ENCODE peak calls at places on chromosome 10, in six cellular contexts. U is adrenal gland, L is right lobe of liver, Q is H1, R is stomach, P is testis. W is an unnamed sample.

GRCh38 chr10:123999261-123999660 is 94.1 kb downstream of the CHST15 start:
- DNase-seq in U (peak; percentile 44), L (no peak), Q (no peak), R (no peak), P (no peak), W (no peak)

GRCh38 chr10:91614254-91614624 is 18.6 kb downstream of the PPP1R3C start:
- DNase-seq in U (no peak), L (no peak), Q (no peak), R (no peak), P (no peak), W (no peak)

GRCh38 chr10:59271160-59271559 is 91.2 kb downstream of the FAM13C start:
- DNase-seq in U (no peak), L (no peak), Q (no peak), R (no peak), P (no peak), W (no peak)

GRCh38 chr10:104445359-104445758 is 91.7 kb downstream of the CFAP58 start:
- DNase-seq in U (no peak), L (no peak), Q (no peak), R (no peak), P (no peak), W (no peak)

GRCh38 chr10:102555781-102556328 is 52.1 kb downstream of the SUFU start:
- DNase-seq in U (peak; percentile 71), L (no peak), Q (no peak), R (no peak), P (no peak), W (peak; percentile 12)

GRCh38 chr10:51273572-51273971 is 199.3 kb downstream of the PRKG1 start:
- DNase-seq in U (no peak), L (no peak), Q (no peak), R (no peak), P (no peak), W (no peak)

GRCh38 chr10:19788075-19788686 is 28.1 kb upstream of the PLXDC2 start:
- DNase-seq in U (peak; percentile 73), L (no peak), Q (no peak), R (no peak), P (peak; percentile 76), W (no peak)

GRCh38 chr10:12391191-12391590 is 41.8 kb downstream of the CAMK1D start:
- DNase-seq in U (peak; percentile 30), L (no peak), Q (no peak), R (no peak), P (no peak), W (no peak)

GRCh38 chr10:129483427-129484010 is 16.5 kb downstream of the MGMT start:
- DNase-seq in U (no peak), L (no peak), Q (no peak), R (no peak), P (no peak), W (no peak)

GRCh38 chr10:58570307-58570723 is 57.6 kb downstream of the BICC1 start:
- DNase-seq in U (no peak), L (peak; percentile 35), Q (no peak), R (no peak), P (no peak), W (no peak)

GRCh38 chr10:91313-91712 is 42.2 kb upstream of the TUBB8 start:
- DNase-seq in U (no peak), L (no peak), Q (no peak), R (no peak), P (no peak), W (no peak)

GRCh38 chr10:82888809-82889455 is 1013.9 kb downstream of the NRG3 start:
- DNase-seq in U (no peak), L (no peak), Q (peak; percentile 27), R (no peak), P (no peak), W (no peak)

GRCh38 chr10:29392376-29393021 is 103.6 kb downstream of the LYZL1 start:
- DNase-seq in U (peak; percentile 77), L (no peak), Q (no peak), R (peak; percentile 40), P (peak; percentile 64), W (peak; percentile 42)

GRCh38 chr10:115710136-115710535 is 562.9 kb downstream of the GFRA1 start:
- DNase-seq in U (no peak), L (no peak), Q (no peak), R (no peak), P (no peak), W (no peak)

GRCh38 chr10:124104011-124104627 is 10.7 kb upstream of the CHST15 start:
- DNase-seq in U (no peak), L (no peak), Q (no peak), R (no peak), P (no peak), W (no peak)

GRCh38 chr10:124521429-124521871 is 59.8 kb downstream of the LHPP start:
- DNase-seq in U (peak; percentile 94), L (peak; percentile 78), Q (no peak), R (no peak), P (peak; percentile 75), W (no peak)

GRCh38 chr10:123998197-123999141 is 94.9 kb downstream of the CHST15 start:
- DNase-seq in U (peak; percentile 51), L (peak; percentile 35), Q (no peak), R (no peak), P (no peak), W (no peak)

GRCh38 chr10:93608421-93608820 is 3.9 kb upstream of the PDE6C start:
- DNase-seq in U (no peak), L (no peak), Q (no peak), R (no peak), P (no peak), W (no peak)

GRCh38 chr10:109823196-109823595 is 100.1 kb downstream of the XPNPEP1 start:
- DNase-seq in U (no peak), L (no peak), Q (no peak), R (no peak), P (no peak), W (no peak)

GRCh38 chr10:36634916-36635315 is 490.5 kb upstream of the ANKRD30A start:
- DNase-seq in U (no peak), L (no peak), Q (no peak), R (no peak), P (no peak), W (no peak)

GRCh38 chr10:102113261-102113955 is 6.8 kb downstream of the LDB1 start:
- DNase-seq in U (no peak), L (no peak), Q (no peak), R (no peak), P (no peak), W (no peak)

GRCh38 chr10:125137601-125138438 is 22.5 kb downstream of the CTBP2 start:
- DNase-seq in U (no peak), L (no peak), Q (no peak), R (peak; percentile 84), P (no peak), W (no peak)

GRCh38 chr10:87842220-87842641 is 21.1 kb downstream of the KLLN start:
- DNase-seq in U (no peak), L (no peak), Q (no peak), R (peak; percentile 40), P (no peak), W (no peak)

GRCh38 chr10:70222340-70222794 is 10.9 kb downstream of the PPA1 start:
- DNase-seq in U (no peak), L (no peak), Q (no peak), R (no peak), P (no peak), W (no peak)

GRCh38 chr10:27944005-27944404 is 54.9 kb downstream of the ODAD2 start:
- DNase-seq in U (no peak), L (no peak), Q (no peak), R (no peak), P (no peak), W (no peak)

GRCh38 chr10:97632949-97633884 is at the start of gene MORN4:
- DNase-seq in U (peak; percentile 97), L (peak; percentile 92), Q (peak; percentile 69), R (peak; percentile 93), P (peak; percentile 96), W (peak; percentile 94)
- TF ChIP-seq POLR2A in U (no peak), L (no peak), Q (peak; percentile 40), R (no peak), P (no peak), W (no peak)

GRCh38 chr10:17663450-17663849 is 19.5 kb downstream of the STAM start:
- DNase-seq in U (no peak), L (no peak), Q (no peak), R (no peak), P (no peak), W (no peak)
- H3K4me1 ChIP-seq in U (peaks cover 20% of the 10 kb centered on the region), L (no peaks in the 10 kb centered on the region), Q (no peaks in the 10 kb centered on the region), R (peaks cover 13% of the 10 kb centered on the region), P (no peaks in the 10 kb centered on the region), W (peaks cover 3% of the 10 kb centered on the region)

DNA sequence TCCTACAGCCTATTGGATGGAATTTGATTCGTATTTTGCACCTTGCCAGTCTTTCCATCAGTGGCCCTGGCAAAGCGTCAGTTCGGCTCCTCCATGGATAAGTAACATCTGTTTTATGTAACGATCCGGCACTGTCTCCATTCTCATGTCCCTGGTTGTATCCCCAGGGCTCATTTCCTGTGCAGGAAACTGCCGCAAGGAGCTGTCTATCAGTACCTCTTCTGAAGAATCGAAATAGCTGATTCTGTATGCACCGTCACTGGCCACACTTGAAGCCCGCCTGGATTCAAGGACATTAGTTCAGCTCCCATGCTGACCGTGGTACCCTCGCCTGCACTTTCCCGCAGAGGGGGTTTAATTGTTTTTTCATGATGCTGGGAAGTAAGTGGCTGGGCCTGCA is 53.1 kb upstream of the NPS start:
- DNase-seq in U (no peak), L (no peak), Q (no peak), R (no peak), P (no peak), W (no peak)
- H3K27ac ChIP-seq in U (no peak overlapping the region), L (no peak overlapping the region), Q (no peak overlapping the region), R (no peak overlapping the region), P (no peak overlapping the region), W (no peak overlapping the region)

GRCh38 chr10:35126062-35126529 is 550 bp upstream of the CREM start:
- DNase-seq in U (peak; percentile 65), L (no peak), Q (no peak), R (no peak), P (no peak), W (peak; percentile 58)

GRCh38 chr10:35129185-35129674 is 2.6 kb downstream of the CREM start:
- DNase-seq in U (no peak), L (no peak), Q (no peak), R (no peak), P (no peak), W (no peak)

GRCh38 chr10:35124540-35124939 is 2.1 kb upstream of the CREM start:
- DNase-seq in U (no peak), L (no peak), Q (no peak), R (no peak), P (no peak), W (no peak)

GRCh38 chr10:35127289-35127891 is 744 bp downstream of the CREM start:
- DNase-seq in U (peak; percentile 81), L (peak; percentile 75), Q (no peak), R (peak; percentile 63), P (peak; percentile 56), W (peak; percentile 81)

DNA sequence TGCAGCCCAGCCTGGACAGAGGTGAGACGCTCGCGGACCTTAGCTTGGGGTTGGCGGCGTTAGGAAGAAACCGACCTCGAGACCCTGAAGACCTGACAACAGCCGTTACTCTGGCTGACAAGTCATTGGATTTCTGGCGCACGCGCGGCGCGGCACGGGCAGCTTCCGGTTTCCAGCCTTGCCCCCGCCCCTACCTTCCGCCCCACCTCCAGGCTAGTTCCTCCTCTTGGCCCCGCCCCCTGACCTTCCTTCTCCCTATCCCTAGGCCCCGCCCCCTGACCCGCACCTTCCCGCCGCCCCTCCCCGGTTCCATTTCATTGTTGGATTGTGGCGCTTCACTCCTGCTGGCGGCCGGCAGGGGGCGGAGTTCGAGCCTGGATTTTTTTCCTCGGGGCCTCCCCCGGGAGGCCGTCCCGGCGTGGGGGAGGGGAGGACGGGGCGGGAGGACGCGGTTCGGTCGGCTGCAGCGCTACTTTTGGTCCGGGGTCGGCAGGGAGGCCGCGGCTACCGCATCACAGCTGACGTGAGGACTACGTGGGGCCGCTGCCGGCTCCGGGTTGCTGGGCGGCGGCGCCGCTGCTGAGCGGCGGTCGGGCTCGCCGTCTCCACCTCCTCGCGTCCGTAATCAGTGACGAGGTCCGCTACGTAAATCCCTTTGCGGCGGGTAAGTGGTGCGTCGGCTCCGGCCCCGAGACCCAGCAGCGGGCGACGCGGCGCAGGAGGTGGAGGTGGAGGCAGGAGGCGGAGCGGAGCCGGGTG is at the start of gene CREM:
- DNase-seq in U (peak; percentile 100), L (peak; percentile 100), Q (peak; percentile 93), R (peak; percentile 100), P (peak; percentile 100), W (peak; percentile 99)
- TF ChIP-seq POLR2A in U (peak; percentile 100), L (peak; percentile 100), Q (peak; percentile 94), R (no peak), P (peak; percentile 95), W (peak; percentile 96)